ENCODE peak calls at places on chromosome 6, in eight cellular contexts. F, C, Q, Z, V, T, M and I are unnamed samples.

GRCh38 chr6:149563928-149564325 is 2.2 kb upstream of the GINM1 start:
- DNase-seq in F (no peak), C (no peak), Q (no peak), Z (no peak), V (no peak), T (no peak), M (no peak), I (no peak)

GRCh38 chr6:27472182-27472616 is 706 bp downstream of the ZNF184 start:
- DNase-seq in F (peak; percentile 74), C (no peak), Q (peak; percentile 39), Z (no peak), V (peak; percentile 91), T (peak; percentile 70), M (peak; percentile 59), I (no peak)

GRCh38 chr6:53746442-53747103 is 48.2 kb upstream of the LRRC1 start:
- DNase-seq in F (no peak), C (no peak), Q (peak; percentile 56), Z (no peak), V (no peak), T (no peak), M (no peak), I (no peak)

GRCh38 chr6:147974376-147974775 is 368.3 kb upstream of the SASH1 start:
- DNase-seq in F (no peak), C (no peak), Q (no peak), Z (no peak), V (no peak), T (no peak), M (no peak), I (no peak)

GRCh38 chr6:128841518-128841917 is 41.4 kb upstream of the LAMA2 start:
- DNase-seq in F (no peak), C (no peak), Q (no peak), Z (no peak), V (no peak), T (no peak), M (peak; percentile 6), I (no peak)

GRCh38 chr6:25122622-25123237 is 156.4 kb upstream of the CARMIL1 start:
- DNase-seq in F (peak; percentile 20), C (no peak), Q (peak; percentile 33), Z (no peak), V (no peak), T (no peak), M (no peak), I (no peak)

GRCh38 chr6:90086517-90086916 is 192.2 kb downstream of the GJA10 start:
- DNase-seq in F (peak; percentile 4), C (no peak), Q (no peak), Z (no peak), V (no peak), T (no peak), M (peak; percentile 35), I (no peak)

GRCh38 chr6:31114970-31115849 is 610 bp downstream of the PSORS1C1 start:
- DNase-seq in F (peak; percentile 51), C (no peak), Q (peak; percentile 43), Z (no peak), V (peak; percentile 48), T (peak; percentile 70), M (peak; percentile 58), I (no peak)

GRCh38 chr6:90168693-90169131 is 127.9 kb downstream of the BACH2 start:
- DNase-seq in F (no peak), C (no peak), Q (no peak), Z (no peak), V (no peak), T (no peak), M (no peak), I (no peak)

GRCh38 chr6:56724455-56724854 is 81.8 kb upstream of the DST start:
- DNase-seq in F (no peak), C (no peak), Q (no peak), Z (no peak), V (no peak), T (no peak), M (no peak), I (no peak)

DNA sequence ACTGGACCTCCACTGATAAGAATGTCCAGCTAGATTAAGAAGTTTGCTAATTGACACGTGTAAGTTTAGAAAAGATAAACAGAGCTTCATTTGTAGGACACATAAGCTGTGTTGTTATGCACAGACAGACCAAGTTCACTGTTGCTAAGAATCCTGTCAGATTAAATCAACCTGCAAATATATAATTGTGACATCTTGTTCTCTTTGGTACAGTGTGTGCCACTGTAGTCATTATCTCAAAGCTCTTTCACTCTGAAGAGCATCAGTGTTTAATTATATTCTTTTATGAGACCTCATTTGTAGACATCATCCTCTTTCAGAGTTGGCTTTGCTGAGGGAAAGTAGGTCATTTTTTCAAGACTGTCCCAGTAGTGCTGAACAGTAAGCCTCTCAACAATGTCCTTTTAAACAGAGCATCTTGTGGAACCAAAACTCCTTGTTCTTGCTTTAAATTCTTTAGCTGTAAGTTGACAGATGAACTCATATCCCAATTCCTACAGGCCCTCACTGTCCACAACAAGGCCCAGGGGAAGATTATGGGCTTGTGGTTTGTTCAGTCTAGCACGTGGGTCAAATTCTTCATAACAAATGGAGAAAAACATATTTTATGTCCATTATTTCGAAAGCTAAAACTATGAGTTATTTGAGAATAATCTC is 252.4 kb downstream of the HDGFL1 start:
- DNase-seq in F (no peak), C (no peak), Q (no peak), Z (no peak), V (no peak), T (no peak), M (no peak), I (no peak)
- TF ChIP-seq POLR2AphosphoS5 in F (no peak), C (no peak), Q (peak; percentile 49), Z (no peak), V (no peak), T (no peak), M (no peak), I (no peak)

GRCh38 chr6:70552974-70553373 is 13.8 kb upstream of the SDHAF4 start:
- DNase-seq in F (no peak), C (no peak), Q (no peak), Z (no peak), V (no peak), T (no peak), M (no peak), I (no peak)
- TF ChIP-seq POLR2AphosphoS5 in F (no peak), C (no peak), Q (no peak), Z (no peak), V (no peak), T (no peak), M (no peak), I (no peak)

DNA sequence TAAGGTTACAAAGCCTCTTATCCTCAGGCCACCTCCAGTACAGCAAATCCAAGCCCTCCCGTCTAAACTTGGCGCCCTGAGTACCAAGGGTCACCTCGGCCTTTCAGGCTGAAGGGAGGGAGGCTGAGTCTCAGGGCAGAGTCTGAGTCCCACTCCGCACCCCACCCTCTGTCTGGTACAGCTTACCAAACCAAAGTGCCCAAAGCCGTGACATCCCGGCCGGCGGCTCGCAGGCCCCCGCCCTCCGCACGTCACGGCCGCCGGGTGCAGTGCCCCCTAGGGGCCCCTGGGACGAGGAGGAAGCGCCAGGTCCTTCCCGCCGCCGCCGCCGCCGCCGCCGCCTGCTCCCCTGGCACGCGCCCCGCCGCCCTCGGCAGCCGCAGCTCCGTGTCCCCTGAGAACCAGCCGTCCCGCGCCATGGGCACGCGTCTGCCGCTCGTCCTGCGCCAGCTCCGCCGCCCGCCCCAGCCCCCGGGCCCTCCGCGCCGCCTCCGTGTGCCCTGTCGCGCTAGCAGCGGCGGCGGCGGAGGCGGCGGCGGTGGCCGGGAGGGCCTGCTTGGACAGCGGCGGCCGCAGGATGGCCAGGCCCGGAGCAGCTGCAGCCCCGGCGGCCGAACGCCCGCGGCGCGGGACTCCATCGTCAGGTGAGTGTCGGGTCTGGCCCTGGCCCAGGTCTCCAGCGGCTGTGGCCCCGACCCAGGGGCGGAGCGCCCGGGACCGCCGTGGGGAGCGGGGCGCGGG is at the start of gene MTHFD1L:
- DNase-seq in F (peak; percentile 86), C (no peak), Q (peak; percentile 20), Z (peak; percentile 68), V (peak; percentile 89), T (peak; percentile 87), M (peak; percentile 44), I (no peak)
- TF ChIP-seq POLR2AphosphoS5 in F (peak; percentile 66), C (peak; percentile 81), Q (no peak), Z (peak; percentile 45), V (no peak), T (peak; percentile 76), M (peak; percentile 80), I (peak; percentile 61)

GRCh38 chr6:87699576-87699975 is 2.5 kb downstream of the AKIRIN2 start:
- DNase-seq in F (peak; percentile 31), C (no peak), Q (no peak), Z (no peak), V (no peak), T (no peak), M (no peak), I (no peak)

GRCh38 chr6:87700351-87700728 is 1.7 kb downstream of the AKIRIN2 start:
- DNase-seq in F (no peak), C (no peak), Q (no peak), Z (no peak), V (peak; percentile 12), T (no peak), M (no peak), I (no peak)

GRCh38 chr6:87702589-87702945 is 534 bp upstream of the AKIRIN2 start:
- DNase-seq in F (no peak), C (no peak), Q (no peak), Z (no peak), V (peak; percentile 45), T (peak; percentile 74), M (peak; percentile 52), I (no peak)

GRCh38 chr6:87700729-87701675 is 1.0 kb downstream of the AKIRIN2 start:
- DNase-seq in F (peak; percentile 72), C (no peak), Q (peak; percentile 33), Z (no peak), V (peak; percentile 88), T (peak; percentile 39), M (no peak), I (no peak)

GRCh38 chr6:87701676-87702588 is at the start of gene AKIRIN2:
- DNase-seq in F (peak; percentile 100), C (peak; percentile 96), Q (peak; percentile 97), Z (peak; percentile 97), V (peak; percentile 99), T (peak; percentile 100), M (peak; percentile 98), I (peak; percentile 98)
- TF ChIP-seq POLR2AphosphoS5 in F (peak; percentile 86), C (peak; percentile 97), Q (peak; percentile 99), Z (peak; percentile 95), V (peak; percentile 91), T (peak; percentile 94), M (peak; percentile 95), I (peak; percentile 97)

DNA sequence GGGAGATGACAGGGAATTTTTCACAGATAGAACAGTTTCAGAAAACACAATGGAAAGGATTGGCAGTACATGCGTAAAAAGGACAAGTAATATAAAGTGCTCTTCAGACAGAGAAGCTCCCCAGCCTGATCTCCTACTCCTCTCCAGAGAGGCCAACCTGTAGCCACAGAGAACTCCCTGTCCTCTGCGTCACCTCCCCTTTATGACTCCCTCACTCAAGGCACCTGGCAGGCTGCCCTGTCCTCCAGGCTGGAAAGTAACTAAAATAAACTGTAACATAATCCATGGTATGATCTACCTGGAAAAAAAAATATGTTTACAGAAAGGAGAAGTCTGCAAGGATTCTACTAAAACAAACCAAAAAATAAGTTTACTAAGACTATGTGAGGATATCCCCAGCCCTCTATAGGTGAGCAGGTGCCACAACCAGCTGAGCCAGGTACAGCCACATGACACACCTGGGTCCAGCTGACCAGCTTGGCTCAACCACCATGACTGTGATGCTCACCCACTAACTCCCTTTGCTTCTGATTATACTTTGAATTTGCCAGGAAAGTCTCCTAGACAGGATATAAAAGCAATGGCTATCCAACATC is 29.2 kb downstream of the MBOAT1 start:
- DNase-seq in F (no peak), C (no peak), Q (peak; percentile 94), Z (peak; percentile 93), V (no peak), T (no peak), M (no peak), I (no peak)
- TF ChIP-seq POLR2AphosphoS5 in F (no peak), C (no peak), Q (peak; percentile 91), Z (peak; percentile 28), V (no peak), T (no peak), M (no peak), I (no peak)